ENCODE peak calls at places on chromosomes 5 and 9, in six cellular contexts. O is IMR-90, Z is mesenchymal stem cell, Y is neuronal stem cell, V is trophoblast cell, B is H1. X is an unnamed sample.

GRCh38 chr5:90338712-90339372 is 70.7 kb downstream of the CETN3 start:
- DNase-seq in Y (no peak), O (no peak), V (no peak), B (no peak), Z (no peak), X (no peak)

GRCh38 chr9:27726244-27727141 is 153.2 kb upstream of the C9orf72 start:
- DNase-seq in Y (peak; percentile 83), Z (peak; percentile 78), O (peak; percentile 55), V (peak; percentile 63), B (peak; percentile 56), X (peak; percentile 79)

GRCh38 chr5:163535290-163535689 is 29.9 kb downstream of the MAT2B start:
- DNase-seq in B (no peak), V (no peak), Z (no peak), O (no peak), Y (no peak), X (no peak)

GRCh38 chr5:159133041-159133741 is 33.5 kb upstream of the EBF1 start:
- DNase-seq in V (peak; percentile 3), O (peak; percentile 67), Z (peak; percentile 76), B (no peak), Y (peak; percentile 43), X (no peak)

GRCh38 chr5:64074533-64074932 is 91.1 kb upstream of the RNF180 start:
- DNase-seq in B (no peak), Y (peak; percentile 27), Z (peak; percentile 20), O (peak; percentile 3), V (peak; percentile 1), X (peak; percentile 38)

GRCh38 chr5:21594566-21594965 is 1258.6 kb downstream of the CDH12 start:
- DNase-seq in Y (no peak), B (no peak), O (no peak), V (peak; percentile 84), Z (no peak), X (no peak)

GRCh38 chr5:20608567-20608966 is 620.6 kb upstream of the CDH18 start:
- DNase-seq in Z (no peak), O (no peak), V (no peak), B (no peak), Y (no peak), X (no peak)

GRCh38 chr9:110316255-110316921 is 21.3 kb downstream of the TXNDC8 start:
- DNase-seq in B (no peak), V (peak; percentile 19), Y (no peak), O (no peak), Z (peak; percentile 37), X (no peak)

GRCh38 chr5:50927953-50928352 is 261.5 kb downstream of the PARP8 start:
- DNase-seq in O (no peak), V (no peak), Z (no peak), B (no peak), Y (no peak), X (no peak)

GRCh38 chr9:116218399-116218798 is 64.8 kb downstream of the PAPPA start:
- DNase-seq in B (no peak), Z (no peak), V (no peak), Y (no peak), O (no peak), X (no peak)

GRCh38 chr5:96219580-96220281 is 213.3 kb downstream of the PCSK1 start:
- DNase-seq in Z (peak; percentile 76), Y (no peak), O (peak; percentile 86), V (peak; percentile 20), B (no peak), X (no peak)

GRCh38 chr5:55897905-55898304 is 46.7 kb downstream of the IL31RA start:
- DNase-seq in Z (no peak), Y (no peak), B (no peak), V (peak; percentile 91), O (peak; percentile 62), X (no peak)

GRCh38 chr9:26054600-26055516 is 376.6 kb upstream of the TUSC1 start:
- DNase-seq in B (no peak), Z (peak; percentile 30), V (no peak), O (no peak), Y (no peak), X (no peak)

GRCh38 chr9:109934499-109935214 is 154.7 kb downstream of the PALM2AKAP2 start:
- DNase-seq in Y (no peak), Z (peak; percentile 88), O (peak; percentile 85), B (no peak), V (no peak), X (no peak)

GRCh38 chr5:172102913-172103629 is 85.0 kb downstream of the STK10 start:
- DNase-seq in B (no peak), V (peak; percentile 95), Z (peak; percentile 96), O (peak; percentile 95), Y (peak; percentile 23), X (peak; percentile 50)

GRCh38 chr5:130541617-130542221 is 623.3 kb downstream of the HINT1 start:
- DNase-seq in B (no peak), V (no peak), Y (no peak), O (no peak), Z (peak; percentile 49), X (no peak)

GRCh38 chr5:65802080-65802479 is 80.1 kb downstream of the NLN start:
- DNase-seq in B (no peak), Y (no peak), Z (no peak), V (no peak), O (no peak), X (no peak)

GRCh38 chr9:128160603-128160987 is 530 bp downstream of the BBLN start:
- DNase-seq in Y (no peak), O (peak; percentile 30), Z (peak; percentile 24), V (no peak), B (no peak), X (no peak)

GRCh38 chr9:73869261-73869660 is 627.9 kb upstream of the RORB start:
- DNase-seq in B (no peak), V (peak; percentile 8), Y (no peak), Z (peak; percentile 42), O (no peak), X (no peak)

GRCh38 chr5:110169461-110169860 is 479.7 kb downstream of the MAN2A1 start:
- DNase-seq in O (no peak), V (no peak), B (no peak), Z (no peak), Y (no peak), X (no peak)

GRCh38 chr5:157912621-157913325 is 53.8 kb upstream of the CLINT1 start:
- DNase-seq in Y (no peak), Z (no peak), O (no peak), V (peak; percentile 37), B (no peak), X (no peak)
- H3K23ac ChIP-seq in Y (no peak overlapping the region), Z (no peak overlapping the region), O (no peak overlapping the region), V (no peak overlapping the region), B (no peak overlapping the region), X (no peak overlapping the region)

GRCh38 chr5:136062563-136063274 is 33.9 kb downstream of the TGFBI start:
- DNase-seq in B (no peak), V (peak; percentile 19), Z (peak; percentile 53), Y (no peak), O (peak; percentile 45), X (peak; percentile 43)
- H4K91ac ChIP-seq in B (no peak overlapping the region), V (no peak overlapping the region), Z (no peak overlapping the region), Y (no peak overlapping the region), O (no peak overlapping the region), X (no peak overlapping the region)

GRCh38 chr5:103364074-103364473 is 105.5 kb downstream of the MACIR start:
- DNase-seq in B (no peak), Y (no peak), Z (peak; percentile 18), V (peak; percentile 77), O (peak; percentile 32), X (no peak)
- H3K23ac ChIP-seq in B (no peak overlapping the region), Y (no peak overlapping the region), Z (no peak overlapping the region), V (no peak overlapping the region), O (no peak overlapping the region), X (no peak overlapping the region)

GRCh38 chr5:54523534-54523933 is 6.0 kb downstream of the SNX18 start:
- DNase-seq in V (no peak), Z (no peak), Y (no peak), O (no peak), B (no peak), X (no peak)
- H4K91ac ChIP-seq in V (no peak overlapping the region), Z (no peak overlapping the region), Y (no peak overlapping the region), O (no peak overlapping the region), B (no peak overlapping the region), X (no peak overlapping the region)

GRCh38 chr5:53172630-53173029 is 63.1 kb upstream of the MOCS2 start:
- DNase-seq in Z (no peak), V (no peak), O (no peak), Y (no peak), B (no peak), X (no peak)

GRCh38 chr5:53167836-53168235 is 58.3 kb upstream of the MOCS2 start:
- DNase-seq in Z (peak; percentile 90), O (peak; percentile 39), B (no peak), V (no peak), Y (no peak), X (no peak)

GRCh38 chr5:53173083-53173482 is 63.5 kb upstream of the MOCS2 start:
- DNase-seq in Y (no peak), Z (no peak), O (no peak), B (no peak), V (no peak), X (no peak)

GRCh38 chr5:53169933-53170332 is 60.4 kb upstream of the MOCS2 start:
- DNase-seq in Y (no peak), V (no peak), O (no peak), B (no peak), Z (no peak), X (no peak)

DNA sequence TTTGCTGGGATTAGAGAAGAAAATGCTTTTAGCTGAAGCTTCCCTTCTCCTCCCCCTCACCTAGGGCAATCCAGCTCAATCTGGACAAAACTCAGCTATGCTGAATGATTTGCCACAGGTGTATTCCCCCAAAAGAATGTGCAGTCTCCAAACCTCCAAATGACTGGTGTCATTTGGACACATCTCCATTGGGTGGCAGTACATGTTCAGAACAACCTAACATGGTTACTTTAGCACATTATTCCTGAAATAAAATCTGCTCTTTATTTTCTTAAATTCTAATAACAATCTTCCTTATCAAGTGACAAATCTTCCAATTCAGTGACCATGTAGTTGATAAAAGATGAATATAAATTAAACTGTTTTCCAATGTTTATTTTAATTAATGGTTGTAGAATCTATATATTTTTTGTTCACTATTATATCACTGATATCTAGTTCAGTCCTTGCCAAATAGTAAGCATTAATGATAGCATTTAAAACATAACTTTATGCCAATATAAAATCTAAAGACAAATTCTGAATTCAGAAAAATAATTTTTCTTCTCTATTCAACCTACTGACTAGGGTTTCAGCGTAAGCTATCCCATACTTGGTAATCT is 61.3 kb upstream of the MOCS2 start:
- DNase-seq in O (peak; percentile 63), Y (peak; percentile 17), V (peak; percentile 37), Z (peak; percentile 45), B (no peak), X (no peak)
- H3K23ac ChIP-seq in O (no peak overlapping the region), Y (no peak overlapping the region), V (no peak overlapping the region), Z (no peak overlapping the region), B (no peak overlapping the region), X (no peak overlapping the region)

DNA sequence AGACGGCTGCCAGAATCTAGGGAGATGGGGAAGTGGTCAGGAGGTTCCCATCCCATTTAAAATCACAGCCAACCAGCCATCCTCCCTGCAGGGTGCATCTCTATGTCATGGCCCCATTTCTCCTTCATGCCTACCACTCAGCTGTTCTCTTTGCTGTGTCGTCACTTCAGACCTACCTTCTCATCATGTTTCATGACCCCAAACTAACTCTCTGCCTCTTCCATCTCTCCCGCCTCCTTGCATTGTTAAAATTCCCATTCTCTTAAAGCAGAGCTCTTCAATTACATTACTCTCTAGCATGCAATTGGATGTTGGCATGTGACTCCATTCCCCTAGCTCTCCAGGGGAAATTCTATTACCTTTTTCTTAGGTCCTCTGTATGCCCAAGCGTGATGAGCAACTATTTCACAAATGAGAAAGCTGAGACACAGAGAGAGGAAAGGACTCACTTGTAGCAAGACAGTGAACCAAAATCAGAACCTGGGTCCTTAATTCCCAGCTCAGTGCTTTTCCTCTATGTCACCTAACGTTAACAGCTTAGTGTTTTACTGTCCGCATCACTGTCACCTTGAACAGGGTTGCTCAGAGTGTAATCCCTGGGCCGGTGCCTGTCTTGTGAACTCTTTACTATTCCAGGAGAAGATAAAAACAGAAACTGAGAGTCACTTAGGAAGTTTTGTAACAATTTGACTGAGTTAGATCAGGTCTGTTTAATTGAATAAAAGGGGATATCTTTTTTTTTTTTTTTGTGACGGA is 28.1 kb downstream of the PDE6A start:
- DNase-seq in V (peak; percentile 39), B (no peak), O (no peak), Z (no peak), Y (no peak), X (no peak)
- H4K91ac ChIP-seq in V (peak overlapping the region; percentile 7), B (no peak overlapping the region), O (no peak overlapping the region), Z (no peak overlapping the region), Y (no peak overlapping the region), X (no peak overlapping the region)